ENCODE peak calls at places on chromosomes 11 and 22, in seven cellular contexts. One of them, this sample, is unnamed. For H3K9me3 and H3K27me3, the result is how much of the 10 kb centered on the place peaks cover.

GRCh38 chr11:67369275-67369674 is 4.1 kb downstream of the CLCF1 start:
- DNase-seq in HCT116: no peak
- DNase-seq in SJSA1: no peak
- DNase-seq in CD4-positive, CD25-positive, alpha-beta regulatory T cell: no peak
- DNase-seq in IMR-90: no peak
- DNase-seq in psoas muscle: no peak
- DNase-seq in effector memory CD4-positive, alpha-beta T cell: no peak
- DNase-seq in this sample: no peak

GRCh38 chr11:14500181-14500651 is 605 bp upstream of the COPB1 start:
- DNase-seq in effector memory CD4-positive, alpha-beta T cell: peak
- DNase-seq in CD4-positive, CD25-positive, alpha-beta regulatory T cell: peak
- DNase-seq in psoas muscle: no peak
- DNase-seq in HCT116: no peak
- DNase-seq in SJSA1: peak
- DNase-seq in IMR-90: peak
- DNase-seq in this sample: peak

GRCh38 chr11:64647019-64647805 is 56.2 kb downstream of the SLC22A12 start:
- DNase-seq in psoas muscle: no peak
- DNase-seq in IMR-90: no peak
- DNase-seq in HCT116: no peak
- DNase-seq in effector memory CD4-positive, alpha-beta T cell: no peak
- DNase-seq in CD4-positive, CD25-positive, alpha-beta regulatory T cell: no peak
- DNase-seq in SJSA1: no peak
- DNase-seq in this sample: peak

GRCh38 chr22:36350751-36351594 is 36.8 kb downstream of the MYH9 start:
- DNase-seq in psoas muscle: no peak
- DNase-seq in effector memory CD4-positive, alpha-beta T cell: no peak
- DNase-seq in IMR-90: peak
- DNase-seq in SJSA1: peak
- DNase-seq in CD4-positive, CD25-positive, alpha-beta regulatory T cell: no peak
- DNase-seq in HCT116: no peak
- DNase-seq in this sample: peak

GRCh38 chr11:8168485-8169257 is at the start of gene RIC3:
- DNase-seq in psoas muscle: peak
- DNase-seq in CD4-positive, CD25-positive, alpha-beta regulatory T cell: peak
- DNase-seq in HCT116: no peak
- DNase-seq in IMR-90: no peak
- DNase-seq in effector memory CD4-positive, alpha-beta T cell: peak
- DNase-seq in SJSA1: no peak
- DNase-seq in this sample: no peak

GRCh38 chr11:47326198-47326597 is 26.3 kb downstream of the MYBPC3 start:
- DNase-seq in HCT116: no peak
- DNase-seq in SJSA1: no peak
- DNase-seq in psoas muscle: no peak
- DNase-seq in CD4-positive, CD25-positive, alpha-beta regulatory T cell: no peak
- DNase-seq in IMR-90: no peak
- DNase-seq in effector memory CD4-positive, alpha-beta T cell: no peak
- DNase-seq in this sample: no peak

GRCh38 chr11:48141475-48142100 is 75.0 kb upstream of the OR4B1 start:
- DNase-seq in psoas muscle: peak
- DNase-seq in CD4-positive, CD25-positive, alpha-beta regulatory T cell: no peak
- DNase-seq in effector memory CD4-positive, alpha-beta T cell: no peak
- DNase-seq in SJSA1: no peak
- DNase-seq in HCT116: no peak
- DNase-seq in IMR-90: no peak
- DNase-seq in this sample: no peak

GRCh38 chr11:77879218-77879617 is 58.3 kb downstream of the AAMDC start:
- DNase-seq in IMR-90: peak
- DNase-seq in HCT116: no peak
- DNase-seq in effector memory CD4-positive, alpha-beta T cell: no peak
- DNase-seq in psoas muscle: peak
- DNase-seq in CD4-positive, CD25-positive, alpha-beta regulatory T cell: peak
- DNase-seq in SJSA1: no peak
- DNase-seq in this sample: peak

GRCh38 chr11:131763193-131763890 is 392.9 kb downstream of the NTM start:
- DNase-seq in CD4-positive, CD25-positive, alpha-beta regulatory T cell: no peak
- DNase-seq in HCT116: no peak
- DNase-seq in effector memory CD4-positive, alpha-beta T cell: no peak
- DNase-seq in IMR-90: peak
- DNase-seq in SJSA1: no peak
- DNase-seq in psoas muscle: no peak
- DNase-seq in this sample: no peak

GRCh38 chr11:47233989-47234668 is 14.5 kb downstream of the ACP2 start:
- DNase-seq in SJSA1: peak
- DNase-seq in HCT116: no peak
- DNase-seq in psoas muscle: no peak
- DNase-seq in IMR-90: peak
- DNase-seq in CD4-positive, CD25-positive, alpha-beta regulatory T cell: peak
- DNase-seq in effector memory CD4-positive, alpha-beta T cell: no peak
- DNase-seq in this sample: peak

GRCh38 chr22:50699754-50700386 is 27.2 kb downstream of the SHANK3 start:
- DNase-seq in HCT116: no peak
- DNase-seq in CD4-positive, CD25-positive, alpha-beta regulatory T cell: no peak
- DNase-seq in psoas muscle: no peak
- DNase-seq in IMR-90: no peak
- DNase-seq in effector memory CD4-positive, alpha-beta T cell: no peak
- DNase-seq in SJSA1: no peak
- DNase-seq in this sample: no peak

GRCh38 chr11:32613500-32614151 is 30.0 kb downstream of the EIF3M start:
- DNase-seq in CD4-positive, CD25-positive, alpha-beta regulatory T cell: no peak
- DNase-seq in HCT116: no peak
- DNase-seq in psoas muscle: no peak
- DNase-seq in effector memory CD4-positive, alpha-beta T cell: no peak
- DNase-seq in IMR-90: no peak
- DNase-seq in SJSA1: no peak
- DNase-seq in this sample: no peak

GRCh38 chr11:86818466-86819282 is 18.3 kb downstream of the PRSS23 start:
- DNase-seq in psoas muscle: no peak
- DNase-seq in CD4-positive, CD25-positive, alpha-beta regulatory T cell: peak
- DNase-seq in SJSA1: peak
- DNase-seq in effector memory CD4-positive, alpha-beta T cell: no peak
- DNase-seq in HCT116: peak
- DNase-seq in IMR-90: peak
- DNase-seq in this sample: no peak

GRCh38 chr22:41619979-41620645 is 731 bp downstream of the DESI1 start:
- DNase-seq in HCT116: no peak
- DNase-seq in effector memory CD4-positive, alpha-beta T cell: peak
- DNase-seq in psoas muscle: peak
- DNase-seq in SJSA1: peak
- DNase-seq in IMR-90: no peak
- DNase-seq in CD4-positive, CD25-positive, alpha-beta regulatory T cell: peak
- DNase-seq in this sample: no peak

GRCh38 chr11:120324932-120325810 is at the start of gene TLCD5:
- DNase-seq in HCT116: peak
- DNase-seq in IMR-90: peak
- DNase-seq in SJSA1: peak
- DNase-seq in psoas muscle: peak
- DNase-seq in CD4-positive, CD25-positive, alpha-beta regulatory T cell: peak
- DNase-seq in effector memory CD4-positive, alpha-beta T cell: peak
- DNase-seq in this sample: peak

GRCh38 chr22:38260760-38261477 is 11.9 kb downstream of the TMEM184B start:
- DNase-seq in effector memory CD4-positive, alpha-beta T cell: no peak
- DNase-seq in psoas muscle: no peak
- DNase-seq in CD4-positive, CD25-positive, alpha-beta regulatory T cell: no peak
- DNase-seq in SJSA1: no peak
- DNase-seq in HCT116: no peak
- DNase-seq in IMR-90: peak
- DNase-seq in this sample: peak

GRCh38 chr11:79174045-79175008 is 266.5 kb downstream of the TENM4 start:
- DNase-seq in CD4-positive, CD25-positive, alpha-beta regulatory T cell: no peak
- DNase-seq in SJSA1: no peak
- DNase-seq in HCT116: no peak
- DNase-seq in effector memory CD4-positive, alpha-beta T cell: no peak
- DNase-seq in psoas muscle: no peak
- DNase-seq in IMR-90: peak
- DNase-seq in this sample: peak

GRCh38 chr11:32323814-32324130 is 111.6 kb downstream of the WT1 start:
- DNase-seq in CD4-positive, CD25-positive, alpha-beta regulatory T cell: no peak
- DNase-seq in psoas muscle: no peak
- DNase-seq in SJSA1: no peak
- DNase-seq in HCT116: no peak
- DNase-seq in effector memory CD4-positive, alpha-beta T cell: no peak
- DNase-seq in IMR-90: no peak
- DNase-seq in this sample: no peak

GRCh38 chr11:122721964-122722266 is 66.4 kb downstream of the UBASH3B start:
- DNase-seq in HCT116: peak
- DNase-seq in SJSA1: peak
- DNase-seq in effector memory CD4-positive, alpha-beta T cell: no peak
- DNase-seq in IMR-90: peak
- DNase-seq in CD4-positive, CD25-positive, alpha-beta regulatory T cell: peak
- DNase-seq in psoas muscle: no peak
- DNase-seq in this sample: no peak

GRCh38 chr22:30969532-30970355 is 679 bp downstream of the TUG1 start:
- DNase-seq in effector memory CD4-positive, alpha-beta T cell: no peak
- DNase-seq in SJSA1: no peak
- DNase-seq in IMR-90: peak
- DNase-seq in HCT116: no peak
- DNase-seq in CD4-positive, CD25-positive, alpha-beta regulatory T cell: peak
- DNase-seq in psoas muscle: no peak
- DNase-seq in this sample: peak

DNA sequence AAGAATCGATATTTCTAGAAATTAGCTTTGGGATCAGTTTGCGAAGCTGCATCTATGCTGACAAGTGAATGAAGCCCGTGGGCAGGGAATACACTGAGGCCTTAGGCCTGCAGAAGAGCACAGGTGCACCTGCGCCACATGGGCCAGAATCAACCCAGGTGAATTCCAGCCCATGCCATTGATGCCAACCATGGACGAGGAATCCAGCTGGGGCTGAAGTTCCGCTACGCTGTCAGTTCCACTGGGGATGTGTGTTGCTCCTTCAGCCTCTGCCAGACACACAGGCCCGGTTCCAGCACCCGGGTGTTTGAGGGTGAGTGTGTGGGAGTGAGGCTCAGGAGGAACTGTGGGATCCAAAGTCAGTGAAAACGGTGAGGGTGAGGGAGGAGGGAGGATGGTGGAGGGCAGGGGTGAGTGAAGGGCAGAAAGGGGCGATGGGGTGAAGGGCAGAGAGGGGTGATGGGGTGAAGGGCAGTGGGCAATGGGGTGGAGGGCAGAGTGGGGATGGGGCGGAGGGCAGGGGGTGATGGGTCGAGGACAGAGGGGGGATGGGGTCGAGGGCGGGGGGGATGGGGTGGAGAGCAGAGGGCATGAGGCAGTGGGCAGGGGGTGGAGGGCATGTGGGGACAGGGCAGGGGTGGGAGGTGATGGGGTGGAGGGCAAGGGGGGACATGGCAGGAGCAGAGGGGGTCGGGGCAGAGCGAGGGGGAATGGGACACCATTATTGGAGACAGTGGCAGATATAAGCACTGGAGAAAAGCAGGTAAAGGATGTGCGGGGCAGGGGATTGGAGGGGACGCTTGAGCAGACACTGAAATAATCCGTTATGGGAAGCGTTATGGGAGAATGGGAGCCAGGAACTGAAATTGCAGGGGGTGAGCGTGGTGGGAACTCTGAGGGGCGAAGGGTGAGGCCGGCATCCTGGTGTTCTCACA is 931.6 kb downstream of the BRD1 start:
- DNase-seq in IMR-90: no peak
- DNase-seq in SJSA1: no peak
- DNase-seq in psoas muscle: no peak
- DNase-seq in HCT116: no peak
- DNase-seq in CD4-positive, CD25-positive, alpha-beta regulatory T cell: no peak
- DNase-seq in effector memory CD4-positive, alpha-beta T cell: no peak
- DNase-seq in this sample: no peak
- H3K9me3 ChIP-seq in IMR-90: half or more
- H3K9me3 ChIP-seq in SJSA1: under half
- H3K9me3 ChIP-seq in psoas muscle: under half
- H3K9me3 ChIP-seq in HCT116: under half
- H3K9me3 ChIP-seq in CD4-positive, CD25-positive, alpha-beta regulatory T cell: under half
- H3K9me3 ChIP-seq in effector memory CD4-positive, alpha-beta T cell: under half
- H3K9me3 ChIP-seq in this sample: under half

GRCh38 chr11:340539-341512 is 20.2 kb upstream of the IFITM3 start:
- DNase-seq in IMR-90: no peak
- DNase-seq in HCT116: no peak
- DNase-seq in CD4-positive, CD25-positive, alpha-beta regulatory T cell: no peak
- DNase-seq in psoas muscle: no peak
- DNase-seq in SJSA1: no peak
- DNase-seq in effector memory CD4-positive, alpha-beta T cell: no peak
- DNase-seq in this sample: no peak
- H3K27me3 ChIP-seq in IMR-90: under half
- H3K27me3 ChIP-seq in HCT116: under half
- H3K27me3 ChIP-seq in CD4-positive, CD25-positive, alpha-beta regulatory T cell: under half
- H3K27me3 ChIP-seq in psoas muscle: under half
- H3K27me3 ChIP-seq in SJSA1: under half
- H3K27me3 ChIP-seq in effector memory CD4-positive, alpha-beta T cell: under half
- H3K27me3 ChIP-seq in this sample: under half

GRCh38 chr11:102883132-102883531 is 8.3 kb upstream of the MMP12 start:
- DNase-seq in IMR-90: no peak
- DNase-seq in SJSA1: no peak
- DNase-seq in psoas muscle: no peak
- DNase-seq in effector memory CD4-positive, alpha-beta T cell: no peak
- DNase-seq in HCT116: no peak
- DNase-seq in CD4-positive, CD25-positive, alpha-beta regulatory T cell: no peak
- DNase-seq in this sample: no peak
- H3K9me3 ChIP-seq in IMR-90: under half
- H3K9me3 ChIP-seq in SJSA1: under half
- H3K9me3 ChIP-seq in psoas muscle: under half
- H3K9me3 ChIP-seq in effector memory CD4-positive, alpha-beta T cell: under half
- H3K9me3 ChIP-seq in HCT116: under half
- H3K9me3 ChIP-seq in CD4-positive, CD25-positive, alpha-beta regulatory T cell: under half
- H3K9me3 ChIP-seq in this sample: under half

DNA sequence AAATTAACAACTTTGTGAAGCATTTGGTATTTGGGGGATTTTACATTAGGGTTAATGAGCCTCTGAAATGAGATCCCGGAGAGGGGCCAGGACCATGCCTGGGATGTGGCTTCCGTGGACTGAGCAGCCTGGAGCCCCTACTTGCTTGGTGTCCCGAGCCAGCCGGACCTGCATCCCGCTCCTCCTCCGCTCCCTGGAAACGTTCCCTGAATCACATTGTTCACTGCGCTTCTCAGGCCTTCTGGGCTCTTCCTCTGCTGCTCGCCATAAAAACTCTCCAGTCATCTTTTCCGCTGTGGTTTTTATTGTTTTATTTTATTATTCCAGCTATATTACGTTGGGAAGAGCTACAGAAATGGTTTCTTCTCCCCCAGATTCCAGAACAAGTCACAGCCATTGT is 13.3 kb upstream of the KCNQ1OT1 start:
- DNase-seq in CD4-positive, CD25-positive, alpha-beta regulatory T cell: no peak
- DNase-seq in SJSA1: no peak
- DNase-seq in psoas muscle: no peak
- DNase-seq in effector memory CD4-positive, alpha-beta T cell: no peak
- DNase-seq in IMR-90: no peak
- DNase-seq in HCT116: no peak
- DNase-seq in this sample: no peak
- H3K27me3 ChIP-seq in CD4-positive, CD25-positive, alpha-beta regulatory T cell: under half
- H3K27me3 ChIP-seq in SJSA1: under half
- H3K27me3 ChIP-seq in psoas muscle: under half
- H3K27me3 ChIP-seq in effector memory CD4-positive, alpha-beta T cell: under half
- H3K27me3 ChIP-seq in IMR-90: under half
- H3K27me3 ChIP-seq in HCT116: under half
- H3K27me3 ChIP-seq in this sample: under half